ENCODE peak calls at places on chromosomes 4 and X, in five cellular contexts. K is heart right ventricle, F is tibial nerve, C is left lung, Q is lower lobe of right lung. X is an unnamed sample. For H3K27me3, the result is how much of the 10 kb centered on the place peaks cover.

GRCh38 chr4:4801013-4801412 is 58.5 kb upstream of the MSX1 start:
- DNase-seq in K (no peak), F (no peak), C (no peak), Q (no peak), X (no peak)

GRCh38 chr4:36322921-36323354 is 41.5 kb downstream of the DTHD1 start:
- DNase-seq in K (no peak), F (no peak), C (no peak), Q (no peak), X (no peak)

GRCh38 chrX:20412871-20413486 is 146.3 kb upstream of the RPS6KA3 start:
- DNase-seq in K (peak), F (no peak), C (no peak), Q (peak), X (no peak)

GRCh38 chr4:87035881-87036509 is 101.2 kb downstream of the AFF1 start:
- DNase-seq in K (peak), F (no peak), C (no peak), Q (no peak), X (no peak)

GRCh38 chr4:6441202-6441582 is 31.2 kb downstream of the PPP2R2C start:
- DNase-seq in K (no peak), F (no peak), C (no peak), Q (no peak), X (no peak)

GRCh38 chr4:128528793-128529553 is 241.4 kb upstream of the PGRMC2 start:
- DNase-seq in K (peak), F (no peak), C (no peak), Q (no peak), X (no peak)

GRCh38 chrX:74383611-74384010 is 37.7 kb upstream of the SLC16A2 start:
- DNase-seq in K (peak), F (no peak), C (no peak), Q (no peak), X (no peak)

GRCh38 chr4:128635141-128635911 is 174.2 kb upstream of the JADE1 start:
- DNase-seq in K (peak), F (no peak), C (peak), Q (peak), X (peak)

GRCh38 chrX:1484638-1485019 is 31.9 kb upstream of the ASMTL start:
- DNase-seq in K (no peak), F (no peak), C (no peak), Q (no peak), X (no peak)

GRCh38 chrX:135977611-135978010 is 3.8 kb upstream of the MMGT1 start:
- DNase-seq in K (no peak), F (no peak), C (no peak), Q (no peak), X (no peak)

GRCh38 chr4:175951794-175952193 is 113.8 kb upstream of the WDR17 start:
- DNase-seq in K (no peak), F (no peak), C (no peak), Q (no peak), X (no peak)

GRCh38 chr4:185870437-185870836 is 58.4 kb upstream of the SORBS2 start:
- DNase-seq in K (no peak), F (no peak), C (no peak), Q (no peak), X (no peak)

GRCh38 chr4:120922390-120923200 is at the start of gene PRDM5:
- DNase-seq in K (peak), F (peak), C (peak), Q (peak), X (no peak)

GRCh38 chrX:110167952-110168451 is 149.9 kb downstream of the AMMECR1 start:
- DNase-seq in K (no peak), F (no peak), C (peak), Q (peak), X (no peak)

GRCh38 chrX:70554081-70554480 is 109.4 kb downstream of the DLG3 start:
- DNase-seq in K (no peak), F (no peak), C (no peak), Q (no peak), X (no peak)

GRCh38 chr4:177047851-177048174 is 255.1 kb upstream of the VEGFC start:
- DNase-seq in K (no peak), F (no peak), C (no peak), Q (no peak), X (no peak)

GRCh38 chr4:11367371-11367770 is 61.3 kb downstream of the HS3ST1 start:
- DNase-seq in K (peak), F (peak), C (no peak), Q (no peak), X (peak)

GRCh38 chrX:148049441-148049840 is 68.3 kb downstream of the FMR1NB start:
- DNase-seq in K (no peak), F (no peak), C (no peak), Q (no peak), X (no peak)

GRCh38 chr4:110848787-110849186 is 225.9 kb upstream of the PITX2 start:
- DNase-seq in K (no peak), F (no peak), C (no peak), Q (no peak), X (no peak)

GRCh38 chr4:84877051-84877833 is 89.2 kb downstream of the WDFY3 start:
- DNase-seq in K (no peak), F (no peak), C (no peak), Q (no peak), X (no peak)

GRCh38 chrX:8043121-8043520 is 115.9 kb upstream of the PNPLA4 start:
- DNase-seq in K (no peak), F (no peak), C (no peak), Q (no peak), X (no peak)

GRCh38 chrX:147913570-147913969 is 1.9 kb downstream of the FMR1 start:
- DNase-seq in K (no peak), F (no peak), C (no peak), Q (no peak), X (no peak)

GRCh38 chrX:25968920-25969319 is 169.2 kb upstream of the MAGEB18 start:
- DNase-seq in K (peak), F (no peak), C (no peak), Q (no peak), X (peak)

GRCh38 chr4:146472404-146472803 is 49.3 kb downstream of the SLC10A7 start:
- DNase-seq in K (no peak), F (no peak), C (no peak), Q (no peak), X (no peak)

GRCh38 chr4:54165438-54165837 is 63.7 kb upstream of the PDGFRA start:
- DNase-seq in K (no peak), F (no peak), C (no peak), Q (no peak), X (no peak)

GRCh38 chrX:56728752-56729151 is 291 bp upstream of the NBDY start:
- DNase-seq in K (peak), F (no peak), C (no peak), Q (no peak), X (no peak)

GRCh38 chrX:19122641-19123009 is 357 bp upstream of the ADGRG2 start:
- DNase-seq in K (no peak), F (no peak), C (no peak), Q (no peak), X (no peak)

GRCh38 chrX:19121898-19122640 is at the start of gene ADGRG2:
- DNase-seq in K (peak), F (no peak), C (peak), Q (peak), X (peak)

GRCh38 chrX:19121466-19121865 is 802 bp downstream of the ADGRG2 start:
- DNase-seq in K (no peak), F (no peak), C (no peak), Q (no peak), X (no peak)
- H3K27me3 ChIP-seq in K (under half), F (under half), C (half or more), Q (under half), X (half or more)

GRCh38 chr4:145180298-145181090 is at the start of gene OTUD4:
- DNase-seq in K (peak), F (peak), C (peak), Q (peak), X (peak)
- TF ChIP-seq CTCF in K (no peak), F (no peak), C (no peak), Q (peak), X (no peak)

GRCh38 chr4:79081973-79082372 is 142.7 kb upstream of the PAQR3 start:
- DNase-seq in K (no peak), F (no peak), C (no peak), Q (no peak), X (no peak)
- H3K4me3 ChIP-seq in K (no peak), F (no peak), C (no peak), Q (no peak), X (no peak)

GRCh38 chr4:15003891-15004700 is 1.8 kb downstream of the CPEB2 start:
- DNase-seq in K (peak), F (peak), C (peak), Q (peak), X (no peak)
- H3K27me3 ChIP-seq in K (under half), F (under half), C (under half), Q (under half), X (under half)

DNA sequence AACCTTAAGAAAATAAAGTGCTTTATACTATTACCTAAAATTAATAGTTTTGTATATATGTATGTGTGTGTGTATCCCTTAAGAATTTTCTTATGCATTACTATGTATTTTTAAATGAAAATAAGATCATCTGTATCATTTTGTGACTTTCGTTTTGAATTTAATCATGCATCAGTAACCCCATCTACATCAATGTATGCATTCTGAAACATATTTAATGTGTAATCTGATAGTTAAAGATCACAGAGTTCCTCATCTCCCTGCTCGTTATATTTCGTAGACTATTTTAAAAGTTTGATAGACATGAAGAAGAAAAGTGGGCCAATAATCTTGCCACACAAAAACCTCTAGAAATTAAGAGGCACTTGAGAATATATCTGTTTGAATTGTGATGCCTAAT is 7.4 kb downstream of the BMPR1B start:
- DNase-seq in K (no peak), F (no peak), C (no peak), Q (no peak), X (no peak)
- TF ChIP-seq CTCF in K (no peak), F (no peak), C (no peak), Q (no peak), X (no peak)

GRCh38 chr4:136395212-136395722 is 1137.0 kb downstream of the PCDH18 start:
- DNase-seq in K (no peak), F (no peak), C (peak), Q (no peak), X (no peak)
- H3K4me3 ChIP-seq in K (peak), F (no peak), C (no peak), Q (no peak), X (no peak)

DNA sequence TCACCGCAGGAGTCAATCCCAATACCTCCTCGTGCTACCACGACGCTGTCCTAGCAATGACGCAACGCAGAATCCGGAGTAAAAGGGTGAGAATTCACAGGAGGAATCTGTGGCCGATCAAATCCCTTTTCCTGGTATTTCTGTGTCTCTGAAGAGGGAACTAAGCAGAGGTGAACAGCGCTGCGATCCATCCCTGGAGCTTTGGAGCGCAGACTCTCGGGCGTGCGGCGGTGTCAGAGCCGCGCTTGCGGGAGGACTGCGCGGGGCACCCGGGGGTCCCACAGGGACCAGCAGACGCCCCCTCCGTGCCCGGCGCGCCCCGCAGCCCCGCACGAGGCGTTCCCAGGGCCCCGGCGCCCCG is 17.2 kb upstream of the ZNF718 start:
- DNase-seq in K (no peak), F (no peak), C (no peak), Q (no peak), X (no peak)
- H3K27me3 ChIP-seq in K (half or more), F (under half), C (half or more), Q (under half), X (under half)

GRCh38 chrX:48940404-48940955 is 16.9 kb downstream of the OTUD5 start:
- DNase-seq in K (no peak), F (no peak), C (no peak), Q (no peak), X (no peak)
- TF ChIP-seq CTCF in K (no peak), F (no peak), C (no peak), Q (no peak), X (no peak)